ENCODE peak calls at places on chromosomes 5 and 9, in eight cellular contexts. J is fibroblast of the conjunctiva, Y is iris pigment epithelial cell, S is NB4, B is cardiac muscle cell, M is left kidney, V is mucosa of gallbladder, D is T-helper 1 cell. X is an unnamed sample.

GRCh38 chr9:126612329-126612812 is 1.4 kb upstream of the LMX1B start:
- DNase-seq in V (no peak), Y (no peak), J (no peak), B (no peak), S (no peak), D (no peak), M (no peak), X (no peak)

GRCh38 chr5:30928966-30929365 is 264.5 kb upstream of the CDH6 start:
- DNase-seq in V (no peak), D (no peak), M (no peak), S (no peak), J (no peak), Y (peak; percentile 63), B (no peak), X (no peak)

GRCh38 chr9:121604654-121605053 is 46.8 kb upstream of the DAB2IP start:
- DNase-seq in Y (no peak), M (no peak), S (no peak), J (no peak), B (no peak), V (no peak), D (no peak), X (no peak)

GRCh38 chr5:178307266-178308045 is 74.9 kb upstream of the PHYKPL start:
- DNase-seq in D (no peak), S (no peak), B (no peak), V (no peak), J (no peak), Y (no peak), M (peak; percentile 72), X (no peak)

GRCh38 chr9:130104413-130105193 is 50.9 kb downstream of the GPR107 start:
- DNase-seq in B (no peak), S (peak; percentile 75), V (no peak), Y (no peak), J (no peak), D (no peak), M (no peak), X (peak; percentile 74)

GRCh38 chr9:129697956-129698757 is 32.7 kb downstream of the PRRX2 start:
- DNase-seq in B (peak; percentile 20), J (no peak), V (no peak), Y (peak; percentile 20), D (no peak), M (peak; percentile 19), S (no peak), X (no peak)

GRCh38 chr5:129904667-129905466 is 602 bp downstream of the CHSY3 start:
- DNase-seq in J (no peak), S (no peak), D (no peak), V (no peak), B (peak; percentile 16), M (peak; percentile 66), Y (peak; percentile 13), X (no peak)

GRCh38 chr9:31140316-31140715 is 1244.1 kb upstream of the ACO1 start:
- DNase-seq in D (no peak), B (peak; percentile 59), J (no peak), Y (peak; percentile 15), S (peak; percentile 57), V (no peak), M (peak; percentile 21), X (peak; percentile 26)

GRCh38 chr5:108876451-108876850 is 128.8 kb downstream of the FER start:
- DNase-seq in Y (no peak), J (peak; percentile 10), M (no peak), V (no peak), D (no peak), S (no peak), B (no peak), X (no peak)

GRCh38 chr9:96524045-96524444 is 74.1 kb downstream of the HABP4 start:
- DNase-seq in Y (no peak), S (no peak), B (peak; percentile 21), M (no peak), V (no peak), J (no peak), D (no peak), X (no peak)

GRCh38 chr5:159826351-159827222 is 89.7 kb upstream of the ADRA1B start:
- DNase-seq in M (no peak), D (peak; percentile 50), Y (peak; percentile 86), B (peak; percentile 47), S (peak; percentile 24), V (peak; percentile 63), J (no peak), X (no peak)

GRCh38 chr9:97907051-97907450 is 15.2 kb downstream of the TRMO start:
- DNase-seq in S (peak; percentile 60), M (no peak), B (no peak), V (no peak), Y (no peak), D (peak; percentile 44), J (no peak), X (no peak)

GRCh38 chr5:101535626-101536025 is 632.5 kb upstream of the ST8SIA4 start:
- DNase-seq in Y (no peak), S (no peak), M (no peak), J (no peak), V (no peak), B (no peak), D (no peak), X (no peak)

GRCh38 chr5:143577554-143577953 is 174.1 kb upstream of the NR3C1 start:
- DNase-seq in S (no peak), V (no peak), D (no peak), B (peak; percentile 33), M (no peak), Y (no peak), J (no peak), X (no peak)

GRCh38 chr5:76763136-76763535 is 47.2 kb downstream of the F2R start:
- DNase-seq in M (no peak), S (peak; percentile 36), Y (no peak), B (no peak), D (peak; percentile 77), J (no peak), V (no peak), X (peak; percentile 37)

GRCh38 chr9:126376311-126376902 is 49.8 kb downstream of the MVB12B start:
- DNase-seq in B (no peak), M (peak; percentile 88), D (no peak), Y (no peak), S (peak; percentile 82), V (no peak), J (no peak), X (no peak)

GRCh38 chr5:154646841-154647759 is 108.1 kb upstream of the LARP1 start:
- DNase-seq in B (peak; percentile 40), S (no peak), D (no peak), J (no peak), Y (peak; percentile 55), M (peak; percentile 85), V (peak; percentile 76), X (no peak)

GRCh38 chr9:128937310-128938165 is 9.9 kb downstream of the DOLK start:
- DNase-seq in S (no peak), Y (no peak), V (no peak), J (no peak), M (no peak), D (no peak), B (no peak), X (no peak)

GRCh38 chr5:5271606-5272321 is 131.6 kb downstream of the ADAMTS16 start:
- DNase-seq in B (peak; percentile 33), M (peak; percentile 33), V (peak; percentile 5), D (no peak), Y (peak; percentile 15), J (no peak), S (no peak), X (no peak)

GRCh38 chr5:80481019-80481893 is 6.6 kb upstream of the FAM151B start:
- DNase-seq in J (peak; percentile 61), Y (peak; percentile 66), B (peak; percentile 78), D (peak; percentile 61), M (peak; percentile 28), S (peak; percentile 70), V (peak; percentile 30), X (peak; percentile 76)

GRCh38 chr9:69604568-69605219 is 67.5 kb downstream of the APBA1 start:
- DNase-seq in Y (no peak), B (no peak), J (no peak), S (no peak), M (no peak), V (no peak), D (no peak), X (no peak)

GRCh38 chr9:14271078-14271673 is 42.8 kb downstream of the NFIB start:
- DNase-seq in J (peak; percentile 85), M (peak; percentile 75), B (peak; percentile 90), S (no peak), V (peak; percentile 63), D (no peak), Y (peak; percentile 85), X (no peak)

GRCh38 chr5:10145922-10146321 is 103.8 kb downstream of the ATPSCKMT start:
- DNase-seq in Y (peak; percentile 59), D (no peak), J (peak; percentile 30), S (peak; percentile 70), V (no peak), B (peak; percentile 68), M (peak; percentile 41), X (peak; percentile 40)

GRCh38 chr5:150137168-150137957 is 18.3 kb downstream of the PDGFRB start:
- DNase-seq in V (no peak), D (no peak), Y (peak; percentile 65), B (peak; percentile 79), J (no peak), M (peak; percentile 80), S (no peak), X (no peak)

GRCh38 chr5:36403601-36404311 is 102.1 kb upstream of the RANBP3L start:
- DNase-seq in J (peak; percentile 32), M (no peak), S (peak; percentile 94), V (peak; percentile 29), Y (peak; percentile 47), D (no peak), B (peak; percentile 79), X (peak; percentile 83)

GRCh38 chr5:875931-876330 is 16.7 kb downstream of the BRD9 start:
- DNase-seq in S (no peak), Y (no peak), M (no peak), V (no peak), J (no peak), B (no peak), D (no peak), X (no peak)

GRCh38 chr9:17651725-17652124 is 72.9 kb downstream of the SH3GL2 start:
- DNase-seq in B (no peak), J (no peak), D (no peak), V (no peak), Y (no peak), M (no peak), S (no peak), X (no peak)

GRCh38 chr5:35679351-35679750 is 61.7 kb downstream of the SPEF2 start:
- DNase-seq in B (no peak), J (no peak), S (no peak), M (no peak), Y (no peak), V (no peak), D (no peak), X (no peak)

X was measured in KBM-7.